ENCODE peak calls at places on chromosomes 1 and 21, in eight cellular contexts. T, R, A, Z, P, K, M and F are unnamed samples.

GRCh38 chr1:115977481-115978258 is 1.4 kb downstream of the SLC22A15 start:
- DNase-seq in T (peak), R (no peak), A (no peak), Z (peak), P (peak), K (peak), M (peak), F (peak)

GRCh38 chr1:212951058-212951923 is 950 bp downstream of the VASH2 start:
- DNase-seq in T (no peak), R (no peak), A (peak), Z (no peak), P (no peak), K (no peak), M (no peak), F (no peak)

GRCh38 chr1:34885405-34886247 is 26.1 kb upstream of the SMIM12 start:
- DNase-seq in T (peak), R (peak), A (peak), Z (no peak), P (no peak), K (no peak), M (peak), F (no peak)

GRCh38 chr1:16032388-16033100 is 10.7 kb downstream of the CLCNKA start:
- DNase-seq in T (peak), R (peak), A (peak), Z (peak), P (peak), K (peak), M (peak), F (peak)

GRCh38 chr1:8871965-8872399 is 6.5 kb downstream of the ENO1 start:
- DNase-seq in T (no peak), R (no peak), A (no peak), Z (no peak), P (no peak), K (no peak), M (no peak), F (no peak)

GRCh38 chr21:38990424-38990794 is 184.7 kb downstream of the ETS2 start:
- DNase-seq in T (no peak), R (no peak), A (no peak), Z (no peak), P (no peak), K (no peak), M (peak), F (no peak)

GRCh38 chr1:6350416-6351088 is 43.0 kb downstream of the ACOT7 start:
- DNase-seq in T (no peak), R (no peak), A (no peak), Z (peak), P (peak), K (no peak), M (peak), F (no peak)

GRCh38 chr21:43865471-43866181 is 603 bp downstream of the AGPAT3 start:
- DNase-seq in T (peak), R (no peak), A (peak), Z (no peak), P (peak), K (no peak), M (peak), F (no peak)

GRCh38 chr1:80274256-80274655 is 1267.7 kb upstream of the ADGRL4 start:
- DNase-seq in T (no peak), R (no peak), A (no peak), Z (no peak), P (no peak), K (no peak), M (no peak), F (no peak)

GRCh38 chr21:41877901-41878830 is 978 bp downstream of the PRDM15 start:
- DNase-seq in T (peak), R (peak), A (peak), Z (no peak), P (peak), K (no peak), M (peak), F (no peak)

GRCh38 chr21:33070921-33071877 is 1.3 kb downstream of the OLIG1 start:
- DNase-seq in T (no peak), R (no peak), A (peak), Z (no peak), P (peak), K (no peak), M (no peak), F (no peak)

GRCh38 chr1:187971851-187972250 is 1143.1 kb downstream of the PLA2G4A start:
- DNase-seq in T (no peak), R (no peak), A (no peak), Z (no peak), P (no peak), K (no peak), M (no peak), F (no peak)

GRCh38 chr1:28111157-28111556 is 22.7 kb upstream of the EYA3 start:
- DNase-seq in T (no peak), R (peak), A (no peak), Z (no peak), P (no peak), K (no peak), M (no peak), F (no peak)

DNA sequence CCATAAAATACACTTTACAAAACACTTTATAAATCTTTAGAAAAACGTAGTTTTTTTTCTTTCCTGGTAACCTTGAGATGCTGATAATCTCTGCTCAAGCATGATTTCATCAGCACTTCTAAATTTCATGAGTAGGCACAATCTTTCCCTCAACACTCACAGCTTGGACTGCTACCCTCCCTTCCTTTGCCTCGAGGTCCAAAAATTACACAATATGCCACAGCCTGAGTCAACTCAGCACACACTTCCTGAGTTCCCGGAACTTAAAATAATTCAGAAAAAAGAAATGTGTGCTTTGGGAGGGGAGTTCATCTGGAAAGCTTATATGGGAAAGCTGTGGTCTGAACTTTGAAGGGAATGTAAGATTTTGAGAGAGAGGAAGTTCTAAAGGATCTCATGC is 5.9 kb downstream of the CLCA2 start:
- DNase-seq in T (peak), R (peak), A (no peak), Z (no peak), P (peak), K (no peak), M (no peak), F (peak)
- H3K4me3 ChIP-seq in T (no peak), R (no peak), A (no peak), Z (no peak), P (no peak), K (no peak), M (no peak), F (no peak)

GRCh38 chr1:111507411-111508201 is 4.2 kb upstream of the ADORA3 start:
- DNase-seq in T (peak), R (peak), A (peak), Z (no peak), P (peak), K (no peak), M (peak), F (peak)

GRCh38 chr1:111506561-111506960 is 3.1 kb upstream of the ADORA3 start:
- DNase-seq in T (no peak), R (no peak), A (no peak), Z (no peak), P (no peak), K (no peak), M (no peak), F (no peak)

GRCh38 chr1:111504097-111504496 is 664 bp upstream of the ADORA3 start:
- DNase-seq in T (no peak), R (no peak), A (no peak), Z (no peak), P (no peak), K (no peak), M (no peak), F (no peak)

GRCh38 chr1:111503585-111504060 is at the start of the genes ADORA3 and TMIGD3:
- DNase-seq in T (no peak), R (no peak), A (no peak), Z (no peak), P (no peak), K (no peak), M (peak), F (no peak)

GRCh38 chr1:111505641-111506119 is 2.2 kb upstream of the ADORA3 start:
- DNase-seq in T (no peak), R (no peak), A (no peak), Z (no peak), P (no peak), K (no peak), M (peak), F (no peak)
- H3K4me3 ChIP-seq in T (no peak), R (no peak), A (no peak), Z (no peak), P (no peak), K (no peak), M (no peak), F (no peak)

DNA sequence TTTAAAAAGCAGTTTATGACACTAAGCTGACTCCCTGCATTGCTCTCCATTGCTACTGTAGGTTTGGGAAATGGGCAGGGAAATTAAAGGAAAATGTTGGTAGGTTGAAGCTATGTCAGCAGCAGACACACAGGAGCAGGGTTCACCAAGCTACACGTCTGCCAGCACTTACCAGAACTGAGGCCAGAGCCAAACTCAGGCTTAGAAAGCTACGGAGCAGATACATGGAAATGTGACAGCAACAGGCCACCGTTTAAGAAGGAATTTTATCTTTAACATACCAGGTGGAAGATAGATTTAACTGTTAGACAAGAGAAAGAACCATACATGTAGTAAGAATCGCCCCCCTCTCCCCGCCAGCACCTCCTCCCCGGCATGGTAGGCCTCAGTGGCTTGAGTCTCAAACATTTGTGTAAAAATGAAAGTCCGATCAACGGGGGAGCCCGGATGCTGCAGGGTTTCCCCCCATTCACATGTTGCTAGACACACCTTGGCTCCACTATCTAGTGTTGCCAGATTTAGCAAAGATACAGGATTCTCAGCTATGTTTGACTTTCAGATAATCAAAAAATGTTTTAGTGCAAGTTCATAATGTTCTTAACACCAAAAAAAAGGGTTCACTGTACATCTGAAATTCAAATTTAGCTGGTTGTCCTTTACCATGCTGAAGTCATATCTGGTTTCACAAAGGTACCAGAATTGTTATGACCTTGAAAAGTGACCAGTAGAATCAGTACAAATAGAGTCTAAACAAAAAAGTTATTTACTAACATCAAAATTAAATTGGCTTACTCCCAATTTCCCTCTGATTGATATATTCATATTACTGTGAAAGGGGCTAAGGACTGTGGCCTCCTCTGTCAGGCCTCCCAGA is 6.7 kb downstream of the OR2T11 start:
- DNase-seq in T (no peak), R (no peak), A (no peak), Z (no peak), P (no peak), K (no peak), M (no peak), F (no peak)
- H3K4me3 ChIP-seq in T (no peak), R (no peak), A (no peak), Z (no peak), P (no peak), K (no peak), M (no peak), F (no peak)

GRCh38 chr1:72954943-72955342 is 672.6 kb upstream of the NEGR1 start:
- DNase-seq in T (no peak), R (no peak), A (no peak), Z (no peak), P (no peak), K (no peak), M (no peak), F (no peak)
- H3K4me3 ChIP-seq in T (no peak), R (no peak), A (no peak), Z (no peak), P (no peak), K (no peak), M (no peak), F (no peak)

GRCh38 chr1:46802901-46803574 is 4.2 kb downstream of the CYP4B1 start:
- DNase-seq in T (no peak), R (no peak), A (no peak), Z (no peak), P (no peak), K (no peak), M (no peak), F (no peak)

GRCh38 chr1:46800742-46801141 is 1.9 kb downstream of the CYP4B1 start:
- DNase-seq in T (no peak), R (no peak), A (no peak), Z (no peak), P (no peak), K (no peak), M (no peak), F (no peak)

GRCh38 chr1:46802081-46802480 is 3.2 kb downstream of the CYP4B1 start:
- DNase-seq in T (no peak), R (no peak), A (no peak), Z (no peak), P (no peak), K (no peak), M (no peak), F (no peak)

GRCh38 chr1:46798820-46799219 is at the start of gene CYP4B1:
- DNase-seq in T (no peak), R (no peak), A (no peak), Z (no peak), P (no peak), K (no peak), M (peak), F (no peak)

DNA sequence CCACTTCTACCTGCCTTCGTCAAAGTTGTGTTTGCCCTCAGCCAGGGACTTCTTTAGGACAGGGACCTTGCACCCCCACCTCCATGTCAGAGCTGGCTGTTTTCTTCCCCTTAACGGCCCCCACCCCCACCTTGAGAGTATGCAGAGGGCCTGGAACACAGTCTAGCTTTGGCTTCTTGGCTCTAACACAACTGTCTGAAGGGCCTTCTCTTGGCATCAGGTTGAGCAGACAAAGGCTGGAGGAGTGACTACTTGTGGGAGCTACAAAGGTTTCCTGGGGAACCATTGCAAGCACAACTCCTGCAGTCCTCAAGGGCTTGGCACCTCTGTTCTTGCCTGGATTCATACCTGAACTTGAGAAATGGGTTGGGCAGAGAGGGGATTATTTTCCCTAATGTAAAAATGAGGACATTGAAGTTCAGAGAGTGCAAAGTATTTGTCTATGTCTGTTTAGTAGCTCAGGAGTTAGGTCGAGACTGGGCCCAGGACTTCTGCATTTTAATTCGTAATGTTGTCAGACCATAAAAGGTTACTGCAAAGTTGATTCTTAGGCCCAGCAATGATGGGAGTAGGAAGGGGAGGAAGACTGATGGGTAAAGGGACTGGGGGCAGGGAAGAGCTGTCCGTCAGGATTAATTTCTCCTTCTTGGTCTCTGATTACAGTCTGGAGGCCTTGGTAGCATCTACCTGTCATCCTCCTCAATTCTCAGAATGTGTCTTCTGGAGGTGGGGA is 2.6 kb downstream of the CYP4B1 start:
- DNase-seq in T (no peak), R (no peak), A (no peak), Z (no peak), P (no peak), K (no peak), M (no peak), F (no peak)
- H3K4me3 ChIP-seq in T (no peak), R (no peak), A (no peak), Z (no peak), P (no peak), K (no peak), M (no peak), F (no peak)

GRCh38 chr21:15343066-15343465 is 278.3 kb upstream of the NRIP1 start:
- DNase-seq in T (peak), R (peak), A (no peak), Z (no peak), P (peak), K (no peak), M (no peak), F (peak)
- H3K4me3 ChIP-seq in T (no peak), R (no peak), A (no peak), Z (no peak), P (no peak), K (no peak), M (no peak), F (no peak)

GRCh38 chr1:44645466-44646244 is 28.6 kb downstream of the TMEM53 start:
- DNase-seq in T (no peak), R (no peak), A (no peak), Z (no peak), P (no peak), K (no peak), M (peak), F (no peak)
- H3K4me3 ChIP-seq in T (no peak), R (no peak), A (no peak), Z (no peak), P (no peak), K (no peak), M (no peak), F (no peak)

DNA sequence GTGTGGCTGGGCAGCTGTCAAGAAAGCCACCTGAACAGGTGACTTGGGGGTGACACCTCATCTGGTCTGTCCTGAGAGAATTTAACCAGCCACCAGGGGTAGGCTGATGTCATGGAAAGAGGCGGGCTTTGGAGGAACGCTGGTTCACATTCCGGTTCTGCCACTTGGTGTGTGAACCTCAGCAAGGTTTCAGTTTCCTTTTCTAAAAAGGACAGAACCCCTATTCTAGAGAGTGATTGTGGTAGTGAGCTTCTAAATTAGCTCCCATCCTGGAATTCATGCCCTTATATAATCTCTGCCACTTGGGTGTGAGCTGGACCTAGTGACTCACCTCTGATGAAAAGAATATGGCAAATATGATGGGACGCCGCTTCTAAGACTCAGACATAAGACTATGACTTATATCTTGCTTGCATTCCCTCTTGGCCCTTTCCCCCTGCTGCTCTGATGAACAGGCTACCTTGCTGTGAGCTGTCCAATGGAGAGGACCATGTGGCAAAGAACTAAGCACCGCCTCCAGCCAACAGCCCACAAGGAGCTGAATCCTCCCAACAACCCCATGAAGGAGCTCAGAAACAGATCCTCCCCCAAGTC is 332.1 kb downstream of the RRAGC start:
- DNase-seq in T (no peak), R (no peak), A (no peak), Z (no peak), P (no peak), K (peak), M (peak), F (no peak)
- H3K4me3 ChIP-seq in T (no peak), R (no peak), A (no peak), Z (no peak), P (no peak), K (peak), M (no peak), F (no peak)

GRCh38 chr1:57295326-57295725 is 128.5 kb downstream of the DAB1 start:
- DNase-seq in T (no peak), R (no peak), A (no peak), Z (no peak), P (no peak), K (no peak), M (no peak), F (no peak)

GRCh38 chr1:57296726-57297252 is 127.1 kb downstream of the DAB1 start:
- DNase-seq in T (no peak), R (no peak), A (no peak), Z (no peak), P (no peak), K (no peak), M (no peak), F (no peak)

DNA sequence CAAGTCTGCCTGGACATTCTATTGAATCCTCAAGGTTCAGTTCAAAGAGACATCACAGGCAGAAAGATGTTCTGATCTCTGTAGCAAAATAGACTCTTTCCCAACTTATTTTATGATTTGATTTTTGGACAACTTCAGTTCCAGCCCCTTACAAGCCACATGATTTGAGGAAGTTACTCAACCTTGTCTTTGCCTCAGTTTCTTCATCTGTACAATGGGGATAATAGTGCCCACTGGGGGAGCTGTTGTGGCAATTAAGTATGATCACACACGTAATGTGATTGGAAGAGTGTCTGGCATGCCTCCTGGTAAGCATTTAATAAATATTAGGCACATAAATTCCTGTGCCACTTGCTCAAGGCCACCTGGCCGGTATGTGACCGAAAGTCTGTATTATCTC is 130.6 kb downstream of the DAB1 start:
- DNase-seq in T (no peak), R (no peak), A (no peak), Z (no peak), P (no peak), K (no peak), M (no peak), F (no peak)
- H3K4me3 ChIP-seq in T (no peak), R (no peak), A (no peak), Z (no peak), P (no peak), K (no peak), M (no peak), F (no peak)

GRCh38 chr1:55039342-55040082 is at the start of gene PCSK9:
- DNase-seq in T (peak), R (no peak), A (peak), Z (peak), P (peak), K (peak), M (no peak), F (no peak)

GRCh38 chr1:55040083-55040952 is 970 bp downstream of the PCSK9 start:
- DNase-seq in T (no peak), R (no peak), A (no peak), Z (no peak), P (peak), K (no peak), M (no peak), F (no peak)

GRCh38 chr1:55037733-55038551 is 1.4 kb upstream of the PCSK9 start:
- DNase-seq in T (no peak), R (no peak), A (no peak), Z (no peak), P (no peak), K (no peak), M (no peak), F (no peak)

GRCh38 chr1:55038552-55038838 is 853 bp upstream of the PCSK9 start:
- DNase-seq in T (no peak), R (no peak), A (no peak), Z (no peak), P (no peak), K (no peak), M (no peak), F (no peak)

GRCh38 chr1:55038974-55039341 is 390 bp upstream of the PCSK9 start:
- DNase-seq in T (no peak), R (no peak), A (no peak), Z (no peak), P (no peak), K (no peak), M (no peak), F (no peak)
- H3K4me3 ChIP-seq in T (no peak), R (peak), A (no peak), Z (peak), P (no peak), K (peak), M (no peak), F (peak)